ENCODE peak calls at places on chromosome 20, in five cellular contexts. V is HepG2, B is adrenal gland, D is GM23248, F is PC-9. Y is an unnamed sample. For H3K27me3 and H3K4me1, the result is how much of the 10 kb centered on the place peaks cover.

GRCh38 chr20:10079964-10080363 is 45.2 kb downstream of the ANKEF1 start:
- DNase-seq in B (no peak), F (no peak), V (no peak), D (peak), Y (no peak)

GRCh38 chr20:2521369-2522305 is 12.9 kb upstream of the ZNF343 start:
- DNase-seq in V (peak), F (no peak), B (no peak), D (peak), Y (peak)

GRCh38 chr20:5171790-5172164 is 45.0 kb downstream of the CDS2 start:
- DNase-seq in B (no peak), D (no peak), V (no peak), F (no peak), Y (no peak)

GRCh38 chr20:51335329-51335841 is 207.1 kb downstream of the NFATC2 start:
- DNase-seq in B (no peak), V (no peak), D (peak), F (no peak), Y (no peak)

GRCh38 chr20:2585811-2586210 is 49.4 kb downstream of the TMC2 start:
- DNase-seq in V (no peak), F (no peak), B (no peak), D (peak), Y (no peak)

GRCh38 chr20:59785986-59786753 is 147.3 kb downstream of the SYCP2 start:
- DNase-seq in V (no peak), D (no peak), B (peak), F (no peak), Y (no peak)

GRCh38 chr20:21209668-21210067 is 83.8 kb downstream of the KIZ start:
- DNase-seq in V (no peak), D (no peak), B (no peak), F (no peak), Y (no peak)

GRCh38 chr20:353166-353565 is 6.3 kb downstream of the NRSN2 start:
- DNase-seq in V (no peak), F (no peak), D (no peak), B (no peak), Y (no peak)

GRCh38 chr20:16349518-16350295 is 223.5 kb downstream of the KIF16B start:
- DNase-seq in F (no peak), B (no peak), D (peak), V (no peak), Y (no peak)

GRCh38 chr20:49785149-49785850 is 27.3 kb upstream of the SLC9A8 start:
- DNase-seq in V (no peak), F (no peak), B (no peak), D (no peak), Y (no peak)

GRCh38 chr20:48631114-48632016 is 196.4 kb downstream of the PREX1 start:
- DNase-seq in F (no peak), B (no peak), V (no peak), D (peak), Y (no peak)

DNA sequence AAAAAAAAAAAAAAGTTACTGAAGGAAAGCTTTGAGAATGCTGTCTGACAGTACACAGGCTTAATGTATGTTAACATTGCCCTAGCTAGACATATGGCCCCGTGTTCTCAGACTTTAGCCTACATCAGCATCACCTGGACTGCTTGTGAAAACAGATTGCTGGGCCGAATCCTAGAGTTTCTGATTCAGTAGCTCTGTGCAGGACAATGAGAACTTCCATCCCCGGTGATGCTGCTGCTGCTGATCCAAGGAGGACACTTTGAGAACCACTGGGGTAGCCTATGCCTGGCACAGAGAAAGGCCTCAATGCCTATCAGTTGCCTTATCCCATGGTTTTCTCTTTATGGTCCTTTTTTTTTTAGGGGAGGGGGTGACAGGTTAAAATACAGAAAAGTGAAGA is 1.6 kb downstream of the HCK start:
- DNase-seq in B (no peak), F (no peak), V (no peak), D (no peak), Y (no peak)
- H3K27me3 ChIP-seq in B (under half), F (half or more), V (under half), D (half or more), Y (under half)

GRCh38 chr20:32363492-32363891 is 5.4 kb downstream of the ASXL1 start:
- DNase-seq in B (no peak), V (no peak), D (peak), F (no peak), Y (no peak)
- H3K4me1 ChIP-seq in B (half or more), V (half or more), D (under half), F (under half), Y (under half)

DNA sequence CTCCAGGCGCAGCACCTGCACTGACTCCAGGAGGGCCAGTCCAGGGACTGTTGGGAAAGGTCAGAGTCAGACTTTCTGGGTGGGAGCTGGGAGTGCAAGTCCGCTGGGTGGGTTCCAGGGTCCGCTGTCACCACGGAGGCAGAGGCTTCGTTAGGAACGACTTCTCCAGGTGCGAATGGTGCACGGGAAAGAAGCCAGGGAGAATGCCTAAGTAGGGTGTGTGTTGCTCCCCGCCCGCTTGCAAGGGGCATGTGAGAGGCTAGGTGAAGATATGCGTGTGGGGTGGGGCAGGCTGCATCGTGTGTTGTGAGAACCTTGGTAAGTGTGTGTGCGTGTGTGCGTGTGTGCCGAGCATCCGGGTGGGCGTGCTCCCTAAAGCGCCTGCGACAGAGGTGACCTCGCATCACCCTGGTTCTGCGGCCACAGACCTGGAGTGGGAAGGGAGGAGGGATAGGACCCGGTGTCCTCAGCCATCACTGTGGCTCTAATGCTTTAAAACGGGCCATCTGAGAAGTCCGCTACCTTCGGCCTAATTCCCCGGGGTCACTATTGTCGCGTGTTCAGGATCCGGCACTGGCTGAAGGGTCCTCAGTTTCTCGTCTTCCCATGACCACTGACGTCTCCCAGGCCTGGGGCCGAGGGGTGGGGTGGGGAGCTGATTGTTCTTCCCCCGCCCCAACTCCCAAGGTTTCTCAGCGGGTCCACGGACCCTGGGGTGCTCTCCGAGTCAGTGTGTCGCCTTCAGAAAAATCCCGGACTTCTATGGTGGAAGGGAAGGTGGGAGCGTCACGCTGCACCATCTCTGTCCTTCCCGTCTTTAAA is 6.1 kb downstream of the SLC32A1 start:
- DNase-seq in B (no peak), V (no peak), D (no peak), F (no peak), Y (peak)
- H3K27me3 ChIP-seq in B (half or more), V (under half), D (half or more), F (half or more), Y (under half)

GRCh38 chr20:17520583-17520982 is 10.6 kb downstream of the BFSP1 start:
- DNase-seq in D (no peak), B (no peak), F (no peak), V (no peak), Y (no peak)
- H3K4me1 ChIP-seq in D (under half), B (under half), F (under half), V (under half), Y (under half)

GRCh38 chr20:56875052-56875663 is 246.1 kb downstream of the TFAP2C start:
- DNase-seq in B (no peak), D (peak), V (no peak), F (peak), Y (no peak)
- H3K27me3 ChIP-seq in B (under half), D (under half), V (under half), F (under half), Y (under half)

DNA sequence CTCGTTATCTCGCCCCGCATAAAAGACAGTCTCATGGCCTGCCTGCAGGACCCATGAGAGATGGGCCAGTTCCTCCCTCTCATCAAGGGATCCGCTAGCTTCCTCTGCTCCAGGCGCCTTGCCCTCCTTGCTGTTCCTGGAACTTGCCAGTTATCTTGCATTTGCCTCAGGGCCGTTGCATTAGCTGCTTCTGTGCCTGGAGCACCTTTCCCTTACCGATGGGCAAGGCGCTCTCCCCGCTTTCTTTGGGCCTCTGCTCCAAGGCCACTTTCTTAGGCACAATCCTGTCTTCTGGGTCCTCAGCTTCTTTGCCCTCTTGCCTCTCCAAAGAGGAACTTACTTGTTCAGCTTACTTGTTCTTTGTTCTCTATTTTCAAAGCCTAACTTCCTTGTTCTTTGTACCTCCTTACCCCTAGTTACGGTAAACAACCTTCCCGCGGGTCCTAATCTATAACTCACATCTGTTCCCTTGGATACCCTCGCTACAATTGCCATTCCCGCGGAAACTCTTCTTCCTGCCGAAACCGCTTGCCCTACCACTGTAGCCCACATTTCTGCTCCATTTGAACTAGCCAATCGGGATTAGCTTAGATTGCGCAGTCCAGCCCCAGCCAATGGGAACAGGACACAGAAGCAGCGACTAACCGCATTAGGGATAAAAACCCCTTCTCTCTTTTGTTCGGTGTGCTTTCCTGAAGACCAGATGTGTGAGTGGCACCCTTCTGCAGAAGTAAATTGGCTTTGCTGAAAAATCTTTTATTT is 887 bp upstream of the NSFL1C start:
- DNase-seq in B (no peak), F (no peak), D (no peak), V (peak), Y (no peak)
- H3K4me1 ChIP-seq in B (half or more), F (under half), D (under half), V (half or more), Y (under half)

GRCh38 chr20:44809380-44810060 is 826 bp downstream of the RIMS4 start:
- DNase-seq in V (no peak), D (no peak), B (no peak), F (no peak), Y (no peak)
- H3K27me3 ChIP-seq in V (under half), D (half or more), B (under half), F (half or more), Y (under half)

GRCh38 chr20:43941476-43942212 is 27.0 kb downstream of the TOX2 start:
- DNase-seq in F (peak), B (no peak), V (no peak), D (peak), Y (no peak)
- H3K4me1 ChIP-seq in F (half or more), B (under half), V (under half), D (under half), Y (under half)

GRCh38 chr20:57756921-57757320 is 47.1 kb upstream of the PMEPA1 start:
- DNase-seq in D (no peak), V (no peak), B (no peak), F (no peak), Y (no peak)

GRCh38 chr20:57757767-57758166 is 48.0 kb upstream of the PMEPA1 start:
- DNase-seq in V (no peak), F (no peak), D (no peak), B (no peak), Y (no peak)

GRCh38 chr20:57755609-57756008 is 45.8 kb upstream of the PMEPA1 start:
- DNase-seq in V (no peak), F (no peak), B (no peak), D (no peak), Y (no peak)

GRCh38 chr20:57754190-57754589 is 44.4 kb upstream of the PMEPA1 start:
- DNase-seq in F (no peak), V (no peak), B (no peak), D (no peak), Y (no peak)

DNA sequence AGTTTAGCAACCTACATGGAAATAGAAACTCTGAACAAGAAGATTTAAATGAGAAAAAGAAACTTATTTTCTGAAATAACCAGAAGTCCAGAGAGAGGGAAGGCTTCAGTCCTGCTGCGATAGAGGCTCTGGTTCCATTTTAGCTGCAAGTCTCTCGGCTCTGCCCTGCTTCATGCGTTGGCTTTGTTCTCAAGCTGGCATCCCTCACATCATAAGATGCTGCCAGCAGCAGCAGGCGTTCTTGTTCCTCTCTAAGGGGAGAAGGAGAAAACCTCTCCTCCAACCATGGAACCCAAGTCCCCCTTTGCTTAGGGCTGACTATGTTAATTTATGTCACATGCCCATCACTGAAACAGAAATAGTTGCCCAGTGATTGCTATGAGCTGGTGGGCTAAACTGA is 46.4 kb upstream of the PMEPA1 start:
- DNase-seq in B (no peak), F (no peak), V (no peak), D (no peak), Y (no peak)
- H3K27me3 ChIP-seq in B (under half), F (under half), V (under half), D (under half), Y (under half)

Y was measured in right cardiac atrium.